ENCODE peak calls at places on chromosome 9, in eight cellular contexts. S, P, W, L, K, V, B and O are unnamed samples.
A peak's percentile ranks its signal among the peaks of the same experiment; 100 is the strongest.

GRCh38 chr9:84271004-84271886 is 69.3 kb downstream of the SLC28A3 start:
- DNase-seq in S (no peak), P (no peak), W (peak; percentile 76), L (no peak), K (no peak), V (peak; percentile 67), B (peak; percentile 56), O (no peak)

GRCh38 chr9:129253820-129254381 is 75.8 kb upstream of the IER5L start:
- DNase-seq in S (no peak), P (no peak), W (peak; percentile 77), L (no peak), K (no peak), V (no peak), B (no peak), O (no peak)

GRCh38 chr9:86674475-86674874 is 272.8 kb downstream of the GAS1 start:
- DNase-seq in S (no peak), P (no peak), W (no peak), L (no peak), K (no peak), V (no peak), B (no peak), O (no peak)

GRCh38 chr9:78262655-78263054 is 26.8 kb downstream of the CEP78 start:
- DNase-seq in S (no peak), P (no peak), W (no peak), L (no peak), K (no peak), V (no peak), B (no peak), O (no peak)

GRCh38 chr9:136324501-136325300 is 2.6 kb upstream of the GPSM1 start:
- DNase-seq in S (no peak), P (no peak), W (no peak), L (no peak), K (no peak), V (no peak), B (no peak), O (no peak)

GRCh38 chr9:87871425-87872078 is 11.1 kb upstream of the SPATA31E1 start:
- DNase-seq in S (no peak), P (no peak), W (no peak), L (no peak), K (no peak), V (no peak), B (no peak), O (no peak)

GRCh38 chr9:99031319-99031718 is 73.6 kb upstream of the TGFBR1 start:
- DNase-seq in S (no peak), P (peak; percentile 61), W (no peak), L (no peak), K (no peak), V (no peak), B (no peak), O (no peak)

GRCh38 chr9:100099722-100100042 is 639 bp downstream of the INVS start:
- DNase-seq in S (peak; percentile 12), P (no peak), W (peak; percentile 63), L (no peak), K (peak; percentile 20), V (no peak), B (no peak), O (no peak)

GRCh38 chr9:33475357-33475756 is 1.6 kb upstream of the NOL6 start:
- DNase-seq in S (no peak), P (no peak), W (no peak), L (no peak), K (peak; percentile 10), V (no peak), B (no peak), O (no peak)

GRCh38 chr9:75995066-75995465 is 104.6 kb downstream of the PCSK5 start:
- DNase-seq in S (no peak), P (no peak), W (no peak), L (no peak), K (no peak), V (no peak), B (no peak), O (no peak)

GRCh38 chr9:124284940-124285441 is 27.2 kb downstream of the NEK6 start:
- DNase-seq in S (no peak), P (no peak), W (peak; percentile 82), L (no peak), K (no peak), V (no peak), B (no peak), O (no peak)

GRCh38 chr9:22913518-22913917 is 466.9 kb downstream of the DMRTA1 start:
- DNase-seq in S (no peak), P (no peak), W (no peak), L (no peak), K (no peak), V (no peak), B (no peak), O (no peak)

GRCh38 chr9:35690447-35691324 is 961 bp upstream of the TPM2 start:
- DNase-seq in S (no peak), P (peak; percentile 78), W (peak; percentile 97), L (peak; percentile 62), K (peak; percentile 81), V (peak; percentile 85), B (peak; percentile 79), O (peak; percentile 54)

GRCh38 chr9:35691757-35692301 is 2.1 kb upstream of the TPM2 start:
- DNase-seq in S (no peak), P (no peak), W (peak; percentile 83), L (no peak), K (no peak), V (no peak), B (no peak), O (no peak)

GRCh38 chr9:35689351-35689600 is 449 bp downstream of the TPM2 start:
- DNase-seq in S (no peak), P (no peak), W (no peak), L (no peak), K (no peak), V (no peak), B (no peak), O (no peak)

GRCh38 chr9:35689601-35690446 is at the start of gene TPM2:
- DNase-seq in S (peak; percentile 33), P (peak; percentile 19), W (peak; percentile 96), L (no peak), K (peak; percentile 88), V (no peak), B (peak; percentile 73), O (peak; percentile 53)

DNA sequence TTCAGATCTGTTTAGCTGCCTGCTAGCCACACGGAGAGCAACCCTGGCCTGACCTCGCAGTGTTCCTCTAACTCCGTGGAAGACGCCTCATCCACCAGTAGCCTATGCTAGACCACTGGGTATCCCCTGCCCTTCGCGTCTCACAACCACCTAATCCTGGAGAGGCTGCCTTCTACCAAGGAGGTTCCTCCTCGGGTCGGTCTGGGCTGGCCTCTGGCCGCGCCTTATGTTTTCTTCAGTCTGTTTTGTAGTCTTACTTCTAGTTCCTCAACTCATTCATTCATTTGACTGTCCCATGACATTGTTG is 1.6 kb upstream of the TPM2 start:
- DNase-seq in S (no peak), P (no peak), W (no peak), L (no peak), K (no peak), V (no peak), B (no peak), O (no peak)
- TF ChIP-seq POLR2AphosphoS5 in S (no peak), P (no peak), W (no peak), L (no peak), K (no peak), V (no peak), B (no peak), O (no peak)

GRCh38 chr9:114505187-114506081 is at the start of gene WHRN:
- DNase-seq in S (peak; percentile 60), P (peak; percentile 96), W (peak; percentile 98), L (peak; percentile 76), K (peak; percentile 92), V (peak; percentile 97), B (peak; percentile 95), O (peak; percentile 87)
- TF ChIP-seq POLR2A in S (no peak), P (peak; percentile 56), W (peak; percentile 38), L (no peak), K (no peak), V (peak; percentile 18), B (peak; percentile 68), O (no peak)

DNA sequence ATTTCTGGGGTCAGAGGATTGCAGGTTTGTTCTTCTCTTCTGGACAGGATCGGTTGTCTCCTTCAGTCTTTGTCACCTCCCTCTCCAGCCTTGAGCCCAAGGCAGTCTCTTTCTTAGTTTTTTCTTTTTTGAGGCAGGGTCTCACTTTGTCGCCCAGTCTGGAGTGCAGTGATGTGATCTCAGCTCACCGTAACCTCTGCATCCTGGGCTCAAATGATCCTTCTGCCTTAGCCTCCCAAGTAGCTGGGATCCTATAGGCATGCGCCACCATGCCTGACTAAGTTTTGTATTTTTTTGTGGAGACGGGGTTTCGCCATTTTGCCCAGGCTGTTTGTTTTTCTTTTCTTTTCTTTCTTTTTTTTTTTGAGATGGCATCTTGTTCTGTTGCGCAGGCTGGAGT is 6.1 kb downstream of the PRRC2B start:
- DNase-seq in S (no peak), P (peak; percentile 5), W (no peak), L (no peak), K (no peak), V (no peak), B (no peak), O (no peak)
- TF ChIP-seq POLR2AphosphoS5 in S (no peak), P (no peak), W (no peak), L (no peak), K (no peak), V (no peak), B (no peak), O (no peak)

GRCh38 chr9:81690251-81690851 is 1.0 kb upstream of the TLE1 start:
- DNase-seq in S (no peak), P (no peak), W (peak; percentile 81), L (no peak), K (peak; percentile 87), V (peak; percentile 81), B (peak; percentile 80), O (no peak)

GRCh38 chr9:81686614-81687520 is 2.5 kb downstream of the TLE1 start:
- DNase-seq in S (peak; percentile 63), P (no peak), W (peak; percentile 93), L (no peak), K (peak; percentile 82), V (peak; percentile 86), B (peak; percentile 89), O (peak; percentile 22)

GRCh38 chr9:81687521-81688261 is 1.7 kb downstream of the TLE1 start:
- DNase-seq in S (no peak), P (no peak), W (peak; percentile 82), L (no peak), K (peak; percentile 42), V (peak; percentile 77), B (peak; percentile 70), O (no peak)

GRCh38 chr9:81685763-81686613 is 3.4 kb downstream of the TLE1 start:
- DNase-seq in S (no peak), P (no peak), W (no peak), L (no peak), K (no peak), V (no peak), B (no peak), O (no peak)

DNA sequence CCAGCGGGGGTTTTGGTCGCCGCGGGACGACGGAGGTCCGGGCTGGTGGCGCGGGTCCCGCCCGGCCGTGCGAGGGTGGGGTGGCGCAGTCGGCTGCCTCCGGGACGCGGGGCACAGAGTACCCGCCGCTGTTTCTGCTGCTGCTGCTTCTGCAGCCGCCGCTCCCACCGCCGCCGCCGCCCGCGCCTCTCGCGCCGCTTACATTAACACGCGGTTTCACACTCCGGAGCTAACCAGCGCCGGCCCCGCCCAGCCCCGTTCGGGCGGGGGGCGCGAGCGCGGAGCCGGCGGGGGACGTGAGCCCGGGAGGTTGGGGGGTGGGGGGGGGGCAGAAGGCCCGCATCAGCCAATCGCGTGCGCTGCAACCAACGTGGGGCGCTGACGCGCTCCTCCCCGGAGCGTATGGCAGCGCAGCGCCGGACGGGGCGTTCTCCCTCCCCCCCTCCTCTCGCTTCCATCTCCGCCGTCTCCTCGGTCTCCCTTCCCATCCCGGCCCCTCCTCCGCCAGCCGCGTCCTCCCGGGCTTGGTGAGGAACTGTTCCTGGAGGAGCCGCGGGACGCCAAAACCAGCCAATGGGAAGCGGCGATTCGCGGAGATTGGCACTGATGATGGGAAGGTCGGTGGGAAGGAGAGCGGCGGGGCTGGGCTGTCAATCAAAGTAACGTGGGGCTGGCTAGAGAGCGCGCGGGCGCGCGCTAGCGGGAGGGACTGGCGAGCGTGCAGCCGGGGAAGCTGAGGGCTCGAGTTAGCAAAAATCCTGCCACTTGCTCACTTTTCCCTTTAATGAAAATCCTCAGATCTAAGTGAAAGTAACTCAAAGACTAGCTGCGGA is at the start of gene TLE1:
- DNase-seq in S (peak; percentile 97), P (no peak), W (peak; percentile 100), L (peak; percentile 36), K (peak; percentile 98), V (peak; percentile 99), B (peak; percentile 99), O (peak; percentile 49)
- TF ChIP-seq POLR2A in S (peak; percentile 23), P (no peak), W (peak; percentile 62), L (no peak), K (peak; percentile 29), V (no peak), B (peak; percentile 77), O (no peak)